ENCODE peak calls at places on chromosomes 4 and X, in six cellular contexts. One of them, this sample, is unnamed.

GRCh38 chrX:115226929-115227328 is 7.0 kb downstream of the LRCH2 start:
- DNase-seq in sigmoid colon: no peak
- DNase-seq in pancreas: no peak
- DNase-seq in GM12865: peak
- DNase-seq in AG09309: peak
- DNase-seq in fibroblast of pulmonary artery: peak
- DNase-seq in this sample: no peak

GRCh38 chr4:143424276-143424675 is 87.6 kb downstream of the GAB1 start:
- DNase-seq in sigmoid colon: no peak
- DNase-seq in fibroblast of pulmonary artery: no peak
- DNase-seq in pancreas: no peak
- DNase-seq in GM12865: no peak
- DNase-seq in AG09309: no peak
- DNase-seq in this sample: peak

GRCh38 chr4:122531038-122531437 is 74.5 kb upstream of the IL2 start:
- DNase-seq in GM12865: no peak
- DNase-seq in AG09309: no peak
- DNase-seq in sigmoid colon: no peak
- DNase-seq in fibroblast of pulmonary artery: no peak
- DNase-seq in pancreas: no peak
- DNase-seq in this sample: no peak

GRCh38 chr4:75630932-75631320 is 598 bp upstream of the CDKL2 start:
- DNase-seq in sigmoid colon: no peak
- DNase-seq in pancreas: no peak
- DNase-seq in AG09309: no peak
- DNase-seq in GM12865: no peak
- DNase-seq in fibroblast of pulmonary artery: no peak
- DNase-seq in this sample: no peak

GRCh38 chr4:184446132-184446531 is 28.2 kb downstream of the IRF2 start:
- DNase-seq in sigmoid colon: no peak
- DNase-seq in fibroblast of pulmonary artery: no peak
- DNase-seq in AG09309: no peak
- DNase-seq in GM12865: no peak
- DNase-seq in pancreas: no peak
- DNase-seq in this sample: no peak

GRCh38 chr4:66655505-66655904 is 889.8 kb downstream of the CENPC start:
- DNase-seq in fibroblast of pulmonary artery: no peak
- DNase-seq in GM12865: no peak
- DNase-seq in pancreas: no peak
- DNase-seq in AG09309: no peak
- DNase-seq in sigmoid colon: no peak
- DNase-seq in this sample: no peak

GRCh38 chr4:140102406-140102805 is 51.6 kb downstream of the MAML3 start:
- DNase-seq in pancreas: no peak
- DNase-seq in fibroblast of pulmonary artery: no peak
- DNase-seq in sigmoid colon: no peak
- DNase-seq in GM12865: no peak
- DNase-seq in AG09309: no peak
- DNase-seq in this sample: no peak

GRCh38 chr4:106201373-106201772 is 114.6 kb downstream of the TBCK start:
- DNase-seq in AG09309: no peak
- DNase-seq in pancreas: no peak
- DNase-seq in sigmoid colon: no peak
- DNase-seq in fibroblast of pulmonary artery: peak
- DNase-seq in GM12865: no peak
- DNase-seq in this sample: no peak

GRCh38 chr4:78656968-78657445 is 105.4 kb downstream of the ANXA3 start:
- DNase-seq in sigmoid colon: no peak
- DNase-seq in fibroblast of pulmonary artery: no peak
- DNase-seq in AG09309: no peak
- DNase-seq in GM12865: peak
- DNase-seq in pancreas: no peak
- DNase-seq in this sample: no peak

GRCh38 chrX:83022020-83022419 is 486.1 kb upstream of the POU3F4 start:
- DNase-seq in fibroblast of pulmonary artery: no peak
- DNase-seq in GM12865: no peak
- DNase-seq in sigmoid colon: no peak
- DNase-seq in AG09309: no peak
- DNase-seq in pancreas: no peak
- DNase-seq in this sample: no peak

GRCh38 chr4:180669637-180670036 is 1573.6 kb upstream of the TENM3 start:
- DNase-seq in sigmoid colon: no peak
- DNase-seq in GM12865: no peak
- DNase-seq in AG09309: no peak
- DNase-seq in fibroblast of pulmonary artery: no peak
- DNase-seq in pancreas: no peak
- DNase-seq in this sample: no peak

GRCh38 chr4:180665481-180665880 is 1577.7 kb upstream of the TENM3 start:
- DNase-seq in fibroblast of pulmonary artery: no peak
- DNase-seq in sigmoid colon: no peak
- DNase-seq in AG09309: no peak
- DNase-seq in pancreas: no peak
- DNase-seq in GM12865: no peak
- DNase-seq in this sample: no peak

GRCh38 chr4:180668732-180669131 is 1574.5 kb upstream of the TENM3 start:
- DNase-seq in fibroblast of pulmonary artery: no peak
- DNase-seq in sigmoid colon: no peak
- DNase-seq in GM12865: no peak
- DNase-seq in AG09309: no peak
- DNase-seq in pancreas: no peak
- DNase-seq in this sample: no peak

GRCh38 chr4:180664766-180665368 is 1578.3 kb upstream of the TENM3 start:
- DNase-seq in pancreas: peak
- DNase-seq in fibroblast of pulmonary artery: peak
- DNase-seq in AG09309: peak
- DNase-seq in GM12865: peak
- DNase-seq in sigmoid colon: peak
- DNase-seq in this sample: peak

DNA sequence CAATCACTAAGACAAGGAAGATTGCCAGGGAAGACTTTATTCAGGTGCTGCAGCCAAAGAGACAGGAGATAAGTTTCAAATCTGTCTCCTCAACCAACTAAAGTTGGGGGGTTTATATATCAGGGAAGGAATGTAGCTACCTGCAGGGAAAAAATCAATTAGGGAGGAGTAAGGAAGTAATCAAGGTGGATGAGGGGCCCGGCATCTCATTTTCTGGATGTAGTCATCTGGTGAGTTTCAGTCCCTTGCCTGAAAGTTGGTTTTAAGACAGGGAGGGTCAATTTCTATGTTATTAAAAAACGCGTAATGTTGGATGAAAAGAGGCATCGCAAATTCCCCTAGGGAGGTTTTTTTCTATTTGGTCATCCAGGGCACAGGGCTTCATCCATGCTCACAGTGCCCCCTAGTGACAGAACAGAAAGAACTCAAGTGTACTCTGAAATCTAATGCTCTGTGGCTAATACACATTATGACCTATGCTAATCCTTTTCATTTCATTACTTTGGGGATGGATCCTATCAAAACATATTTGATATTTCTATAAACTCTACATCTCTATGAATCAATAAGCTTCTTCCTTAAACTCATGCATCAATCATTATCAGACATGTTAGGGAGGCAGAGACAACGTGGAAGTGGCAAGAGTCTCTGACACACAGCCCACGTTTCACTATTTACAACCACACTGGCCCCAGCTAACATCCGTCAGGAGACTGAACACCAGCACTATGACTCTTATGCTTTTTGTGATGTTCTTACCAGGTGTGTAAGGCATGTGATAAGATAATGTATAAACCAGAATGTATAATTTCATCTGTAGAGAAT is 1577.0 kb upstream of the TENM3 start:
- DNase-seq in fibroblast of pulmonary artery: peak
- DNase-seq in pancreas: no peak
- DNase-seq in GM12865: peak
- DNase-seq in sigmoid colon: no peak
- DNase-seq in AG09309: peak
- DNase-seq in this sample: no peak
- TF ChIP-seq CTCF in fibroblast of pulmonary artery: peak
- TF ChIP-seq CTCF in pancreas: peak
- TF ChIP-seq CTCF in GM12865: peak
- TF ChIP-seq CTCF in sigmoid colon: no peak
- TF ChIP-seq CTCF in AG09309: peak
- TF ChIP-seq CTCF in this sample: peak

GRCh38 chr4:47972181-47972580 is 44.3 kb downstream of the CNGA1 start:
- DNase-seq in pancreas: no peak
- DNase-seq in fibroblast of pulmonary artery: no peak
- DNase-seq in GM12865: peak
- DNase-seq in AG09309: no peak
- DNase-seq in sigmoid colon: no peak
- DNase-seq in this sample: no peak
- H3K4me3 ChIP-seq in pancreas: no peak
- H3K4me3 ChIP-seq in fibroblast of pulmonary artery: no peak
- H3K4me3 ChIP-seq in GM12865: no peak
- H3K4me3 ChIP-seq in AG09309: no peak
- H3K4me3 ChIP-seq in sigmoid colon: no peak
- H3K4me3 ChIP-seq in this sample: no peak

GRCh38 chrX:43469391-43470054 is 186.6 kb upstream of the MAOA start:
- DNase-seq in pancreas: no peak
- DNase-seq in sigmoid colon: no peak
- DNase-seq in fibroblast of pulmonary artery: no peak
- DNase-seq in GM12865: peak
- DNase-seq in AG09309: no peak
- DNase-seq in this sample: no peak

GRCh38 chrX:43474321-43474720 is 181.8 kb upstream of the MAOA start:
- DNase-seq in AG09309: no peak
- DNase-seq in pancreas: no peak
- DNase-seq in fibroblast of pulmonary artery: no peak
- DNase-seq in sigmoid colon: no peak
- DNase-seq in GM12865: no peak
- DNase-seq in this sample: no peak
- TF ChIP-seq CTCF in AG09309: no peak
- TF ChIP-seq CTCF in pancreas: no peak
- TF ChIP-seq CTCF in fibroblast of pulmonary artery: no peak
- TF ChIP-seq CTCF in sigmoid colon: no peak
- TF ChIP-seq CTCF in GM12865: no peak
- TF ChIP-seq CTCF in this sample: no peak

DNA sequence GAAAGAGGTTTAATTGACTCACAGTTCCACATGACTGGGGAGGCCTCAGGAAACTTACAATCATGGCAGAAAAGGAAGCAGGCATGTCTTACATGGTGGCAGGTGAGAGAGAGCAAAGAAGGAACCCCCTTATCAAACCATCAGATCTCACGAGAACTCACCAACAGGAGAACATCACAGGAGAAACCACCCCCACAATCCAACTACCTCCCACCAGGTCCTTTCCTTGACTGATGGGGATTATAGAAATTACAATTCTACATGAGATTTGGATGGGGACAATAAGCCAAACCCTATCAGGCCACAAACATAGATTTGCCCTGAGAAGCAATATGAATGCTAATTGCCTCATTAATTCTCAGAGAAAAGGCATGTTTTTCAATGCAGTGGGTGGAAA is 138.2 kb upstream of the RAPGEF2 start:
- DNase-seq in pancreas: no peak
- DNase-seq in sigmoid colon: no peak
- DNase-seq in fibroblast of pulmonary artery: no peak
- DNase-seq in GM12865: no peak
- DNase-seq in AG09309: no peak
- DNase-seq in this sample: no peak
- H3K4me3 ChIP-seq in pancreas: no peak
- H3K4me3 ChIP-seq in sigmoid colon: no peak
- H3K4me3 ChIP-seq in fibroblast of pulmonary artery: no peak
- H3K4me3 ChIP-seq in GM12865: no peak
- H3K4me3 ChIP-seq in AG09309: no peak
- H3K4me3 ChIP-seq in this sample: no peak

DNA sequence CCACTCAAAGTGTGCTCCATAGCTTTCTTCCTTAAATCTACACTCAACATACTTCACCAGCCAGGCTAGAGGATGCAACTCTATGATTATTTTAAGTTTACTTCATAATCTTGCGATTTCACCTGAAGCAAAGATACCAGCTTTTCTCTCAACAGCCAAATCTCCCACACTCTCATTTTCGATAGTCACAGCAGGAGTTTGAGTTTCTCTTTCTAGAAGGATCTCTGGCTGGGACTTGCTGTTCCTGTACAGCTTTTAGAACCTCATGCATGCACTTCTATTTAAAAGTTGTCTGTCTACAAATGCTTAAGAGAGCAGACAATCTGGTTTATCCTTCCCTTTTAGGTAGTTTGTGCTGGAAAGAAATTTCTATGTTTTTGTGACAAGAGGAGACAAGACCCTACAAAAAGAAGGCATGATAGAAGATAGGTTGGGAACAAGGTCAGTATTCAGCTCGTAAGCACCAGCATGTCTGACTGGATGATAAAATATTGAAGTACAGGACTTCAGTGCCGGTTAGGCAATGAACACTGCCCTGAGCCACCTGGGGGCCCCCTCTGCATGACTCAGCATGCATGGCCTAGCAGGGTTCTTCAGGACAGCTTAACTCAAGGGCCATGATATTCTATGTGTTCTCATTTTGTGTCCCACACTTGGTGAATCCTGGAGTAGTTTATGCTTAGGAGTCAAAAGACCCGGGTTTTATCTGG is 65.6 kb downstream of the ATXN3L start:
- DNase-seq in GM12865: peak
- DNase-seq in fibroblast of pulmonary artery: peak
- DNase-seq in pancreas: peak
- DNase-seq in AG09309: no peak
- DNase-seq in sigmoid colon: no peak
- DNase-seq in this sample: no peak
- TF ChIP-seq CTCF in GM12865: peak
- TF ChIP-seq CTCF in fibroblast of pulmonary artery: peak
- TF ChIP-seq CTCF in pancreas: no peak
- TF ChIP-seq CTCF in AG09309: peak
- TF ChIP-seq CTCF in sigmoid colon: no peak
- TF ChIP-seq CTCF in this sample: no peak

DNA sequence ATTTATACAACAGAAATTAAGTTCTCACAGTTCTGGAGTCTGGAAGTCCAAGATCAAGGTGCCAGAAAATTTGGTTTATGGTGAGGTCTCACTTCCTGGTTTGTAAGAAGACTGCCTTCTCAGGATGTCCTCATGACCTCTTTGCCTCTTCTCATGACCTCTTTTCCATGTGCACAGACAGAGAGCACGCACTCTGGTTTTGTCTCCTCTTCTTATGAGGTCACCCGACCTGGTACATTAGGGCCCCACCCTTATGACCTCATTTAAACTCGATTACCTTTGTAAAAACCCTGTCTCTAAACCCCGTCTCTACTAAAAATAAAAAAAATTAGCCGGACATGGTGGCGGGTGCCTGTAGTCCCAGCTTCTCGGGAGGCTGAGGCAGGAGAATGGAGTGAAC is 155.9 kb downstream of the KIT start:
- DNase-seq in pancreas: no peak
- DNase-seq in GM12865: no peak
- DNase-seq in AG09309: no peak
- DNase-seq in sigmoid colon: no peak
- DNase-seq in fibroblast of pulmonary artery: no peak
- DNase-seq in this sample: no peak
- H3K4me3 ChIP-seq in pancreas: no peak
- H3K4me3 ChIP-seq in GM12865: no peak
- H3K4me3 ChIP-seq in AG09309: no peak
- H3K4me3 ChIP-seq in sigmoid colon: no peak
- H3K4me3 ChIP-seq in fibroblast of pulmonary artery: no peak
- H3K4me3 ChIP-seq in this sample: no peak